ENCODE peak calls at places on chromosomes 1 and 21, in ten cellular contexts. Z is IMR-90, C is bronchial epithelial cell, P is WERI-Rb-1, V is heart right ventricle, R is body of pancreas, G is hepatocyte, T is fibroblast of lung, I is cardiac fibroblast, L is heart left ventricle. U is an unnamed sample.

GRCh38 chr1:239816090-239816812 is 275.4 kb upstream of the FMN2 start:
- DNase-seq in Z (peak), C (peak), P (peak), V (no peak), R (peak), G (peak), T (peak), I (peak), L (no peak), U (peak)

GRCh38 chr1:22111115-22111514 is 31.8 kb downstream of the WNT4 start:
- DNase-seq in Z (no peak), C (no peak), P (no peak), V (no peak), R (no peak), G (no peak), T (no peak), I (no peak), L (no peak), U (no peak)

GRCh38 chr1:204224655-204225054 is 10.9 kb upstream of the GOLT1A start:
- DNase-seq in Z (peak), C (peak), P (no peak), V (no peak), R (no peak), G (no peak), T (peak), I (no peak), L (no peak), U (no peak)

GRCh38 chr1:233440952-233441401 is 113.5 kb downstream of the MAP3K21 start:
- DNase-seq in Z (peak), C (peak), P (peak), V (peak), R (peak), G (peak), T (peak), I (peak), L (no peak), U (peak)

GRCh38 chr1:193417945-193418744 is 231.7 kb upstream of the B3GALT2 start:
- DNase-seq in Z (peak), C (peak), P (no peak), V (no peak), R (no peak), G (no peak), T (peak), I (peak), L (no peak), U (peak)

GRCh38 chr1:31324093-31324492 is 27.3 kb downstream of the ZCCHC17 start:
- DNase-seq in Z (no peak), C (no peak), P (no peak), V (no peak), R (no peak), G (no peak), T (no peak), I (no peak), L (no peak), U (no peak)

GRCh38 chr21:32603131-32603530 is 9.0 kb downstream of the CFAP298 start:
- DNase-seq in Z (no peak), C (no peak), P (no peak), V (no peak), R (no peak), G (no peak), T (no peak), I (no peak), L (no peak), U (no peak)

GRCh38 chr1:181206979-181207790 is 118.7 kb downstream of the IER5 start:
- DNase-seq in Z (no peak), C (no peak), P (no peak), V (no peak), R (no peak), G (no peak), T (no peak), I (no peak), L (no peak), U (no peak)

GRCh38 chr1:23793018-23793781 is 2.3 kb downstream of the LYPLA2 start:
- DNase-seq in Z (no peak), C (peak), P (no peak), V (peak), R (peak), G (peak), T (peak), I (peak), L (peak), U (peak)

GRCh38 chr1:205229399-205229861 is 1.7 kb downstream of the TMCC2 start:
- DNase-seq in Z (peak), C (peak), P (peak), V (peak), R (peak), G (peak), T (peak), I (peak), L (peak), U (peak)

GRCh38 chr1:14215151-14215550 is 383.3 kb upstream of the KAZN start:
- DNase-seq in Z (no peak), C (peak), P (no peak), V (no peak), R (no peak), G (no peak), T (peak), I (no peak), L (no peak), U (no peak)

GRCh38 chr1:145992502-145992936 is 3.9 kb downstream of the TXNIP start:
- DNase-seq in Z (no peak), C (no peak), P (no peak), V (no peak), R (no peak), G (no peak), T (no peak), I (no peak), L (no peak), U (no peak)

GRCh38 chr1:244839656-244840055 is 4.2 kb downstream of the COX20 start:
- DNase-seq in Z (peak), C (no peak), P (no peak), V (no peak), R (no peak), G (no peak), T (peak), I (no peak), L (no peak), U (peak)

GRCh38 chr21:46661211-46661625 is 25.7 kb downstream of the PRMT2 start:
- DNase-seq in Z (peak), C (peak), P (peak), V (peak), R (peak), G (peak), T (peak), I (peak), L (peak), U (peak)

GRCh38 chr1:222012816-222013215 is 270.9 kb upstream of the DUSP10 start:
- DNase-seq in Z (no peak), C (no peak), P (no peak), V (no peak), R (no peak), G (no peak), T (no peak), I (no peak), L (no peak), U (no peak)

GRCh38 chr1:71572038-71572437 is 491.2 kb upstream of the ZRANB2 start:
- DNase-seq in Z (peak), C (peak), P (no peak), V (no peak), R (no peak), G (no peak), T (no peak), I (no peak), L (no peak), U (no peak)

GRCh38 chr1:209190591-209191241 is 392.8 kb upstream of the CAMK1G start:
- DNase-seq in Z (no peak), C (peak), P (peak), V (peak), R (peak), G (peak), T (peak), I (peak), L (no peak), U (peak)

GRCh38 chr1:188769181-188769580 is 1708.5 kb downstream of the BRINP3 start:
- DNase-seq in Z (no peak), C (no peak), P (peak), V (no peak), R (no peak), G (no peak), T (no peak), I (no peak), L (no peak), U (no peak)

GRCh38 chr1:214494706-214495105 is 56.7 kb downstream of the PTPN14 start:
- DNase-seq in Z (no peak), C (peak), P (no peak), V (no peak), R (no peak), G (peak), T (peak), I (peak), L (no peak), U (peak)

GRCh38 chr21:34204021-34204420 is 130.6 kb downstream of the MRPS6 start:
- DNase-seq in Z (no peak), C (no peak), P (no peak), V (no peak), R (no peak), G (no peak), T (no peak), I (no peak), L (peak), U (no peak)
- TF ChIP-seq CTCF in Z (no peak), C (no peak), P (no peak), V (no peak), R (no peak), G (no peak), T (no peak), I (no peak), L (no peak), U (no peak)

GRCh38 chr1:117605164-117605810 is 561 bp upstream of the TENT5C start:
- DNase-seq in Z (no peak), C (no peak), P (no peak), V (peak), R (peak), G (no peak), T (peak), I (peak), L (peak), U (peak)

GRCh38 chr1:117607471-117607870 is 1.6 kb downstream of the TENT5C start:
- DNase-seq in Z (no peak), C (peak), P (no peak), V (no peak), R (peak), G (no peak), T (peak), I (no peak), L (peak), U (no peak)

GRCh38 chr1:117606608-117607261 is 887 bp downstream of the TENT5C start:
- DNase-seq in Z (peak), C (peak), P (no peak), V (peak), R (peak), G (peak), T (peak), I (peak), L (no peak), U (peak)

GRCh38 chr1:117608213-117608612 is 2.4 kb downstream of the TENT5C start:
- DNase-seq in Z (no peak), C (no peak), P (no peak), V (no peak), R (no peak), G (no peak), T (no peak), I (no peak), L (no peak), U (no peak)

GRCh38 chr1:117605811-117606607 is at the start of gene TENT5C:
- DNase-seq in Z (peak), C (peak), P (peak), V (peak), R (peak), G (peak), T (peak), I (peak), L (peak), U (peak)
- H3K4me3 ChIP-seq in Z (peak), C (peak), P (peak), V (peak), R (peak), G (peak), T (peak), I (peak), L (peak), U (peak)

DNA sequence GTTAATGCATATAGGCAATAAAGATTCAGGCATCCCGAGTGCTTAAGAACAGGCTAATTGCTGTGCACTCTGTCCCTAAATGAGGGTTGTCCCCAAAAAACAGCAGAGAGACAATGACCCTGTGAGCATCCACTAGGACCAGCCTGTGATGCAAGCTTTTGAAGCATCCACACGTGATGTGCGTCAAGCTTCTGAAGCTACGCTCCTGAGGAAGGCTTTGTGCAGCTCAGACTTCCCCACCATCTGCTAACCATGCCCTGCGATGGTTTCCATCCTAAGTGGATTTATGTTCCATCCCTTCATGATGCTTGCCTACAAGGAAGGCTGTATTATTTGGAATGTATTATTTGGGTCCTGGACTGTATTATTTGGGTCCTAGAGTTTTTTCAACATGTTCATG is 69.9 kb upstream of the SIM2 start:
- DNase-seq in Z (no peak), C (no peak), P (peak), V (no peak), R (no peak), G (no peak), T (no peak), I (no peak), L (no peak), U (peak)
- TF ChIP-seq CTCF in Z (no peak), C (no peak), P (no peak), V (no peak), R (no peak), G (no peak), T (no peak), I (no peak), L (no peak), U (no peak)

GRCh38 chr1:46801323-46802055 is 2.6 kb downstream of the CYP4B1 start:
- DNase-seq in Z (no peak), C (no peak), P (no peak), V (no peak), R (no peak), G (no peak), T (no peak), I (no peak), L (no peak), U (no peak)

GRCh38 chr1:46797696-46798470 is 963 bp upstream of the CYP4B1 start:
- DNase-seq in Z (no peak), C (peak), P (no peak), V (no peak), R (no peak), G (peak), T (no peak), I (no peak), L (no peak), U (no peak)

GRCh38 chr1:46800742-46801141 is 1.9 kb downstream of the CYP4B1 start:
- DNase-seq in Z (no peak), C (no peak), P (no peak), V (no peak), R (no peak), G (no peak), T (no peak), I (no peak), L (no peak), U (no peak)

GRCh38 chr1:46802081-46802480 is 3.2 kb downstream of the CYP4B1 start:
- DNase-seq in Z (no peak), C (no peak), P (no peak), V (no peak), R (no peak), G (no peak), T (no peak), I (no peak), L (no peak), U (no peak)

GRCh38 chr1:46798820-46799219 is at the start of gene CYP4B1:
- DNase-seq in Z (no peak), C (peak), P (no peak), V (peak), R (peak), G (no peak), T (no peak), I (no peak), L (peak), U (no peak)
- H3K4me3 ChIP-seq in Z (no peak), C (no peak), P (no peak), V (no peak), R (no peak), G (no peak), T (no peak), I (no peak), L (no peak), U (no peak)

GRCh38 chr1:226821719-226822085 is 48.7 kb upstream of the PSEN2 start:
- DNase-seq in Z (peak), C (no peak), P (no peak), V (no peak), R (no peak), G (no peak), T (peak), I (peak), L (peak), U (peak)
- TF ChIP-seq CTCF in Z (no peak), C (no peak), P (no peak), V (no peak), R (no peak), G (no peak), T (no peak), I (no peak), L (no peak), U (no peak)

U was measured in AG10803.